ENCODE peak calls at places on chromosomes 1 and 21, in eight cellular contexts. H is amniotic stem cell, J is cardiac fibroblast, U is globus pallidus, A is left cardiac atrium, X is GM10248, D is astrocyte of the cerebellum, P is NCI-H82. B is an unnamed sample.

GRCh38 chr1:112935474-112936289 is 20.3 kb downstream of the SLC16A1 start:
- DNase-seq in U (no peak), A (no peak), X (no peak), D (peak), H (no peak), P (no peak), J (peak), B (peak)

GRCh38 chr21:32278068-32278467 is 781 bp downstream of the MIS18A start:
- DNase-seq in H (no peak), D (no peak), X (no peak), A (no peak), P (peak), U (no peak), J (peak), B (no peak)

GRCh38 chr1:84141177-84142003 is 2.7 kb upstream of the PRKACB start:
- DNase-seq in D (no peak), P (no peak), H (peak), U (no peak), J (peak), X (peak), A (no peak), B (no peak)

GRCh38 chr21:35138665-35139381 is 89.7 kb upstream of the RUNX1 start:
- DNase-seq in X (peak), A (no peak), H (no peak), U (no peak), P (no peak), J (peak), D (peak), B (peak)

GRCh38 chr21:26965091-26965566 is 1.8 kb downstream of the ADAMTS5 start:
- DNase-seq in H (no peak), P (no peak), J (no peak), U (no peak), D (no peak), A (no peak), X (peak), B (no peak)

GRCh38 chr1:248841702-248842395 is 3.8 kb downstream of the ZNF672 start:
- DNase-seq in P (peak), X (no peak), A (no peak), J (peak), D (no peak), U (no peak), H (no peak), B (no peak)

GRCh38 chr1:58812926-58813325 is 29.1 kb upstream of the JUN start:
- DNase-seq in D (no peak), U (no peak), J (no peak), A (no peak), P (no peak), H (no peak), X (no peak), B (no peak)

GRCh38 chr1:119453021-119453420 is 38.1 kb downstream of the HSD3B2 start:
- DNase-seq in D (peak), A (no peak), J (peak), P (no peak), X (no peak), U (no peak), H (no peak), B (peak)

GRCh38 chr1:22454476-22455056 is 2.9 kb downstream of the ZBTB40 start:
- DNase-seq in D (no peak), A (no peak), U (no peak), J (no peak), H (no peak), P (no peak), X (no peak), B (no peak)

GRCh38 chr1:19809044-19809750 is 5.9 kb downstream of the RNF186 start:
- DNase-seq in H (no peak), P (no peak), D (no peak), X (no peak), J (no peak), U (no peak), A (no peak), B (no peak)

GRCh38 chr1:226162898-226163297 is 23.6 kb downstream of the ACBD3 start:
- DNase-seq in J (no peak), H (no peak), D (no peak), U (no peak), P (no peak), A (no peak), X (no peak), B (no peak)